ENCODE peak calls at places on chromosomes 3 and 15, in six cellular contexts. One of them, this sample, is unnamed. For H3K4me1 and H3K36me3, the result is how much of the 10 kb centered on the place peaks cover.

GRCh38 chr15:69987492-69988482 is 109.9 kb downstream of the TLE3 start:
- DNase-seq in psoas muscle: no peak
- DNase-seq in testis: no peak
- DNase-seq in osteoblast: no peak
- DNase-seq in HepG2: no peak
- DNase-seq in PC-9: peak
- DNase-seq in this sample: no peak

GRCh38 chr3:123151251-123151705 is 50.5 kb upstream of the SEC22A start:
- DNase-seq in HepG2: no peak
- DNase-seq in psoas muscle: no peak
- DNase-seq in osteoblast: no peak
- DNase-seq in PC-9: no peak
- DNase-seq in testis: no peak
- DNase-seq in this sample: no peak

GRCh38 chr15:95269247-95270155 is 1038.1 kb downstream of the MCTP2 start:
- DNase-seq in osteoblast: no peak
- DNase-seq in psoas muscle: no peak
- DNase-seq in PC-9: no peak
- DNase-seq in testis: no peak
- DNase-seq in HepG2: no peak
- DNase-seq in this sample: no peak

GRCh38 chr3:49454898-49455681 is 15.0 kb upstream of the DAG1 start:
- DNase-seq in testis: no peak
- DNase-seq in PC-9: no peak
- DNase-seq in psoas muscle: no peak
- DNase-seq in HepG2: no peak
- DNase-seq in osteoblast: peak
- DNase-seq in this sample: no peak

GRCh38 chr3:179743913-179744312 is 91.1 kb downstream of the USP13 start:
- DNase-seq in PC-9: no peak
- DNase-seq in osteoblast: no peak
- DNase-seq in HepG2: no peak
- DNase-seq in psoas muscle: no peak
- DNase-seq in testis: no peak
- DNase-seq in this sample: no peak

GRCh38 chr3:163776753-163777152 is 1301.5 kb downstream of the SI start:
- DNase-seq in osteoblast: no peak
- DNase-seq in psoas muscle: no peak
- DNase-seq in PC-9: no peak
- DNase-seq in testis: no peak
- DNase-seq in HepG2: peak
- DNase-seq in this sample: no peak

GRCh38 chr3:169400874-169401273 is 262.6 kb downstream of the MECOM start:
- DNase-seq in HepG2: no peak
- DNase-seq in psoas muscle: no peak
- DNase-seq in osteoblast: no peak
- DNase-seq in testis: no peak
- DNase-seq in PC-9: no peak
- DNase-seq in this sample: no peak

GRCh38 chr3:18740631-18741583 is 315.8 kb upstream of the SATB1 start:
- DNase-seq in testis: peak
- DNase-seq in HepG2: no peak
- DNase-seq in osteoblast: no peak
- DNase-seq in PC-9: no peak
- DNase-seq in psoas muscle: no peak
- DNase-seq in this sample: no peak

GRCh38 chr15:59519329-59519728 is 81.3 kb downstream of the FAM81A start:
- DNase-seq in osteoblast: no peak
- DNase-seq in psoas muscle: no peak
- DNase-seq in testis: no peak
- DNase-seq in HepG2: no peak
- DNase-seq in PC-9: no peak
- DNase-seq in this sample: no peak

GRCh38 chr3:173865900-173866498 is 468.5 kb downstream of the NLGN1 start:
- DNase-seq in osteoblast: no peak
- DNase-seq in HepG2: no peak
- DNase-seq in testis: no peak
- DNase-seq in psoas muscle: no peak
- DNase-seq in PC-9: no peak
- DNase-seq in this sample: no peak

GRCh38 chr15:34279341-34279740 is 54.5 kb downstream of the EMC4 start:
- DNase-seq in osteoblast: no peak
- DNase-seq in HepG2: no peak
- DNase-seq in psoas muscle: no peak
- DNase-seq in testis: no peak
- DNase-seq in PC-9: no peak
- DNase-seq in this sample: no peak

GRCh38 chr15:76514292-76514691 is 177.7 kb downstream of the ISL2 start:
- DNase-seq in psoas muscle: no peak
- DNase-seq in osteoblast: no peak
- DNase-seq in PC-9: no peak
- DNase-seq in HepG2: peak
- DNase-seq in testis: no peak
- DNase-seq in this sample: no peak

GRCh38 chr3:47612178-47612577 is 33.5 kb upstream of the CSPG5 start:
- DNase-seq in testis: peak
- DNase-seq in PC-9: peak
- DNase-seq in psoas muscle: no peak
- DNase-seq in HepG2: no peak
- DNase-seq in osteoblast: peak
- DNase-seq in this sample: no peak

GRCh38 chr15:41980654-41981323 is 8.4 kb upstream of the EHD4 start:
- DNase-seq in psoas muscle: no peak
- DNase-seq in osteoblast: peak
- DNase-seq in PC-9: no peak
- DNase-seq in HepG2: no peak
- DNase-seq in testis: no peak
- DNase-seq in this sample: peak

GRCh38 chr3:43046583-43046982 is 59.3 kb downstream of the POMGNT2 start:
- DNase-seq in psoas muscle: no peak
- DNase-seq in testis: no peak
- DNase-seq in osteoblast: no peak
- DNase-seq in HepG2: no peak
- DNase-seq in PC-9: no peak
- DNase-seq in this sample: no peak

GRCh38 chr3:169104972-169105371 is 558.5 kb downstream of the MECOM start:
- DNase-seq in psoas muscle: no peak
- DNase-seq in testis: no peak
- DNase-seq in PC-9: no peak
- DNase-seq in HepG2: peak
- DNase-seq in osteoblast: no peak
- DNase-seq in this sample: peak

GRCh38 chr3:27147215-27147614 is 222.0 kb downstream of the NEK10 start:
- DNase-seq in osteoblast: no peak
- DNase-seq in HepG2: no peak
- DNase-seq in PC-9: no peak
- DNase-seq in testis: no peak
- DNase-seq in psoas muscle: no peak
- DNase-seq in this sample: no peak

GRCh38 chr3:179149239-179149887 is 1.2 kb downstream of the PIK3CA start:
- DNase-seq in psoas muscle: no peak
- DNase-seq in PC-9: peak
- DNase-seq in testis: peak
- DNase-seq in osteoblast: peak
- DNase-seq in HepG2: peak
- DNase-seq in this sample: peak

GRCh38 chr3:144242797-144243196 is 271.2 kb downstream of the DIPK2A start:
- DNase-seq in osteoblast: no peak
- DNase-seq in psoas muscle: no peak
- DNase-seq in HepG2: no peak
- DNase-seq in testis: no peak
- DNase-seq in PC-9: no peak
- DNase-seq in this sample: no peak

GRCh38 chr3:191070201-191070600 is 128.8 kb upstream of the OSTN start:
- DNase-seq in PC-9: no peak
- DNase-seq in osteoblast: peak
- DNase-seq in HepG2: no peak
- DNase-seq in testis: no peak
- DNase-seq in psoas muscle: no peak
- DNase-seq in this sample: no peak

GRCh38 chr3:154235330-154235729 is 89.0 kb downstream of the DHX36 start:
- DNase-seq in HepG2: no peak
- DNase-seq in PC-9: no peak
- DNase-seq in psoas muscle: no peak
- DNase-seq in osteoblast: no peak
- DNase-seq in testis: no peak
- DNase-seq in this sample: no peak

GRCh38 chr3:195855471-195856409 is 44.0 kb upstream of the MUC4 start:
- DNase-seq in testis: no peak
- DNase-seq in PC-9: no peak
- DNase-seq in osteoblast: peak
- DNase-seq in HepG2: no peak
- DNase-seq in psoas muscle: no peak
- DNase-seq in this sample: no peak

GRCh38 chr15:36831915-36832310 is 252.5 kb downstream of the CDIN1 start:
- DNase-seq in PC-9: no peak
- DNase-seq in testis: no peak
- DNase-seq in HepG2: no peak
- DNase-seq in psoas muscle: no peak
- DNase-seq in osteoblast: no peak
- DNase-seq in this sample: peak

GRCh38 chr3:185317674-185318073 is 45.3 kb upstream of the MAP3K13 start:
- DNase-seq in testis: no peak
- DNase-seq in HepG2: peak
- DNase-seq in PC-9: peak
- DNase-seq in psoas muscle: no peak
- DNase-seq in osteoblast: no peak
- DNase-seq in this sample: no peak

GRCh38 chr15:92473784-92474183 is 80.1 kb downstream of the ST8SIA2 start:
- DNase-seq in psoas muscle: no peak
- DNase-seq in HepG2: no peak
- DNase-seq in PC-9: no peak
- DNase-seq in testis: no peak
- DNase-seq in osteoblast: no peak
- DNase-seq in this sample: no peak

GRCh38 chr3:112136959-112137693 is 4.1 kb upstream of the GCSAM start:
- DNase-seq in HepG2: peak
- DNase-seq in testis: peak
- DNase-seq in PC-9: peak
- DNase-seq in psoas muscle: no peak
- DNase-seq in osteoblast: no peak
- DNase-seq in this sample: peak

GRCh38 chr3:141457624-141458236 is 29.1 kb upstream of the RASA2 start:
- DNase-seq in osteoblast: peak
- DNase-seq in PC-9: no peak
- DNase-seq in HepG2: peak
- DNase-seq in psoas muscle: no peak
- DNase-seq in testis: no peak
- DNase-seq in this sample: no peak

GRCh38 chr3:78610462-78611125 is 1157.2 kb downstream of the ROBO1 start:
- DNase-seq in psoas muscle: no peak
- DNase-seq in testis: no peak
- DNase-seq in osteoblast: no peak
- DNase-seq in PC-9: no peak
- DNase-seq in HepG2: no peak
- DNase-seq in this sample: no peak

GRCh38 chr3:151203053-151203420 is at the start of gene GPR171:
- DNase-seq in psoas muscle: no peak
- DNase-seq in PC-9: no peak
- DNase-seq in testis: no peak
- DNase-seq in osteoblast: no peak
- DNase-seq in HepG2: no peak
- DNase-seq in this sample: no peak

GRCh38 chr15:101262551-101262950 is 10.7 kb upstream of the CHSY1 start:
- DNase-seq in osteoblast: no peak
- DNase-seq in psoas muscle: no peak
- DNase-seq in PC-9: no peak
- DNase-seq in HepG2: no peak
- DNase-seq in testis: no peak
- DNase-seq in this sample: no peak

GRCh38 chr15:74869726-74870407 is 3.3 kb downstream of the SCAMP2 start:
- DNase-seq in testis: peak
- DNase-seq in osteoblast: no peak
- DNase-seq in HepG2: no peak
- DNase-seq in psoas muscle: peak
- DNase-seq in PC-9: no peak
- DNase-seq in this sample: no peak

GRCh38 chr3:157151151-157151550 is 8.8 kb downstream of the CCNL1 start:
- DNase-seq in osteoblast: no peak
- DNase-seq in PC-9: no peak
- DNase-seq in HepG2: no peak
- DNase-seq in testis: no peak
- DNase-seq in psoas muscle: no peak
- DNase-seq in this sample: no peak
- H3K4me1 ChIP-seq in osteoblast: under half
- H3K4me1 ChIP-seq in PC-9: under half
- H3K4me1 ChIP-seq in HepG2: under half
- H3K4me1 ChIP-seq in testis: under half
- H3K4me1 ChIP-seq in psoas muscle: under half
- H3K4me1 ChIP-seq in this sample: under half

DNA sequence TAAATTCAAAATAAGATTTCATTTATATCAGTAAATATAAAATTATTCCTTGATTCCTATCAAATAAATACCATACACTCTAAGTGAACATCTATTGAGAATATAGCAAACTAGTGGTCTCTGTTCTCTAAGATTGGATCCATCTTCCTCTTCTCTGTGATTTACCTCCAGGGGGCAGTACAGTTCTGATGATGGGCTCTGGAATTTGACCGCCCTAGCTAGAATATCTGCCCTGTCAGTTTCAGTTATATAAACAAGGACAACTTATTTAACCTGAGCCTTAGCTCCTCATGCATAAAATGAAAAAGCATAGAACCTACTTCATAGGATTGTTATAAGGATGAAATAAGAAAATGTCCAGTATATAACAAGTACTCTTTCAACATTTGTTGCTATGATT is 171.1 kb upstream of the CCDC54 start:
- DNase-seq in psoas muscle: no peak
- DNase-seq in PC-9: peak
- DNase-seq in HepG2: peak
- DNase-seq in testis: no peak
- DNase-seq in osteoblast: no peak
- DNase-seq in this sample: peak
- TF ChIP-seq CTCF in psoas muscle: peak
- TF ChIP-seq CTCF in PC-9: peak
- TF ChIP-seq CTCF in HepG2: peak
- TF ChIP-seq CTCF in testis: peak
- TF ChIP-seq CTCF in osteoblast: peak
- TF ChIP-seq CTCF in this sample: peak

GRCh38 chr3:45397754-45398153 is 9.4 kb downstream of the LARS2 start:
- DNase-seq in HepG2: no peak
- DNase-seq in psoas muscle: no peak
- DNase-seq in testis: no peak
- DNase-seq in osteoblast: no peak
- DNase-seq in PC-9: no peak
- DNase-seq in this sample: no peak
- H3K36me3 ChIP-seq in HepG2: half or more
- H3K36me3 ChIP-seq in psoas muscle: half or more
- H3K36me3 ChIP-seq in testis: under half
- H3K36me3 ChIP-seq in osteoblast: half or more
- H3K36me3 ChIP-seq in PC-9: under half
- H3K36me3 ChIP-seq in this sample: under half

DNA sequence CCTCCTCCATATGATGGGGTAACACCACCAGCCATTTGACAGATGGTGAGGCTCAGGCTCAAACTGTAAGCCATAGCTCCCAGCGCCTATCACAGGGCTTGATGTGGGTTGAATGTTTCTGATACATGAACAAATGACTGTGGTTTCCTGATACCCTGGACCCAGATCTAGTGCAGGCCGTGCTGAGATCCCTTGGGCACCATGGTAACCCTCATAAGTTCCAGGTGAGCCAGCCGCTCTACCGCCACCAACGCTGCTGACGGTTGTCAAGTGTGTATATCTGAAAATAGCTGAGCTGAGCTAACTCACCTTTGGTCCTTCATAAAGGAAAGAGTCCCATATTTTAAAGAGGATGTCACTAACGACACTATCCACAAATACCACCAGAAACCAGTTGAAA is 74.5 kb downstream of the TBC1D2B start:
- DNase-seq in testis: no peak
- DNase-seq in osteoblast: no peak
- DNase-seq in psoas muscle: no peak
- DNase-seq in PC-9: no peak
- DNase-seq in HepG2: no peak
- DNase-seq in this sample: no peak
- H3K4me1 ChIP-seq in testis: under half
- H3K4me1 ChIP-seq in osteoblast: under half
- H3K4me1 ChIP-seq in psoas muscle: half or more
- H3K4me1 ChIP-seq in PC-9: under half
- H3K4me1 ChIP-seq in HepG2: under half
- H3K4me1 ChIP-seq in this sample: under half